ENCODE peak calls at places on chromosomes 7 and 10, in four cellular contexts. One of them, this sample, is unnamed.

GRCh38 chr10:119396008-119396708 is 146.4 kb downstream of the RGS10 start:
- DNase-seq in tibial nerve: no peak
- DNase-seq in heart right ventricle: no peak
- DNase-seq in body of pancreas: no peak
- DNase-seq in this sample: no peak

GRCh38 chr10:49518982-49519578 is 19.8 kb downstream of the ERCC6 start:
- DNase-seq in body of pancreas: peak; percentile 32
- DNase-seq in heart right ventricle: no peak
- DNase-seq in tibial nerve: peak; percentile 51
- DNase-seq in this sample: no peak

GRCh38 chr10:132827861-132828539 is 42.1 kb upstream of the NKX6-2 start:
- DNase-seq in tibial nerve: no peak
- DNase-seq in heart right ventricle: no peak
- DNase-seq in body of pancreas: no peak
- DNase-seq in this sample: no peak

GRCh38 chr7:12162420-12163113 is 48.5 kb upstream of the TMEM106B start:
- DNase-seq in heart right ventricle: no peak
- DNase-seq in tibial nerve: no peak
- DNase-seq in body of pancreas: no peak
- DNase-seq in this sample: no peak

GRCh38 chr7:139673230-139673629 is 104.6 kb downstream of the HIPK2 start:
- DNase-seq in tibial nerve: no peak
- DNase-seq in heart right ventricle: no peak
- DNase-seq in body of pancreas: peak; percentile 50
- DNase-seq in this sample: no peak

GRCh38 chr10:116809528-116810500 is 39.5 kb upstream of the ENO4 start:
- DNase-seq in body of pancreas: peak; percentile 53
- DNase-seq in tibial nerve: no peak
- DNase-seq in heart right ventricle: peak; percentile 20
- DNase-seq in this sample: no peak

GRCh38 chr7:25242678-25243077 is 14.4 kb upstream of the NPVF start:
- DNase-seq in body of pancreas: no peak
- DNase-seq in tibial nerve: no peak
- DNase-seq in heart right ventricle: no peak
- DNase-seq in this sample: no peak

GRCh38 chr7:114026486-114027089 is 107.8 kb upstream of the PPP1R3A start:
- DNase-seq in body of pancreas: no peak
- DNase-seq in tibial nerve: peak; percentile 65
- DNase-seq in heart right ventricle: no peak
- DNase-seq in this sample: no peak

GRCh38 chr10:83012866-83013265 is 1126.4 kb upstream of the GHITM start:
- DNase-seq in heart right ventricle: no peak
- DNase-seq in body of pancreas: no peak
- DNase-seq in tibial nerve: no peak
- DNase-seq in this sample: no peak

GRCh38 chr10:60425392-60426110 is 35.9 kb upstream of the ANK3 start:
- DNase-seq in heart right ventricle: no peak
- DNase-seq in body of pancreas: no peak
- DNase-seq in tibial nerve: no peak
- DNase-seq in this sample: no peak

GRCh38 chr10:69007260-69007659 is 18.7 kb downstream of the KIFBP start:
- DNase-seq in tibial nerve: no peak
- DNase-seq in body of pancreas: no peak
- DNase-seq in heart right ventricle: no peak
- DNase-seq in this sample: no peak

GRCh38 chr10:47370015-47370767 is 13.9 kb downstream of the ZNF488 start:
- DNase-seq in body of pancreas: peak; percentile 6
- DNase-seq in heart right ventricle: no peak
- DNase-seq in tibial nerve: no peak
- DNase-seq in this sample: no peak

GRCh38 chr10:116723428-116724281 is 18.7 kb downstream of the HSPA12A start:
- DNase-seq in tibial nerve: no peak
- DNase-seq in body of pancreas: no peak
- DNase-seq in heart right ventricle: no peak
- DNase-seq in this sample: peak; percentile 42

GRCh38 chr7:51043461-51043860 is 260.8 kb upstream of the GRB10 start:
- DNase-seq in tibial nerve: no peak
- DNase-seq in body of pancreas: no peak
- DNase-seq in heart right ventricle: no peak
- DNase-seq in this sample: no peak

GRCh38 chr7:30921540-30921930 is 9.9 kb downstream of the AQP1 start:
- DNase-seq in tibial nerve: no peak
- DNase-seq in body of pancreas: peak; percentile 11
- DNase-seq in heart right ventricle: no peak
- DNase-seq in this sample: no peak
- H3K4me1 ChIP-seq in tibial nerve: no peaks in the 10 kb centered on the region
- H3K4me1 ChIP-seq in body of pancreas: peaks cover 43% of the 10 kb centered on the region
- H3K4me1 ChIP-seq in heart right ventricle: peaks cover 48% of the 10 kb centered on the region
- H3K4me1 ChIP-seq in this sample: no peaks in the 10 kb centered on the region

GRCh38 chr10:88949912-88950664 is 2.5 kb downstream of the ACTA2 start:
- DNase-seq in tibial nerve: no peak
- DNase-seq in body of pancreas: no peak
- DNase-seq in heart right ventricle: no peak
- DNase-seq in this sample: no peak

GRCh38 chr10:88958721-88959120 is 6.1 kb upstream of the ACTA2 start:
- DNase-seq in body of pancreas: no peak
- DNase-seq in tibial nerve: no peak
- DNase-seq in heart right ventricle: no peak
- DNase-seq in this sample: no peak

GRCh38 chr10:88953662-88954061 is 1.1 kb upstream of the ACTA2 start:
- DNase-seq in tibial nerve: no peak
- DNase-seq in heart right ventricle: no peak
- DNase-seq in body of pancreas: no peak
- DNase-seq in this sample: no peak

GRCh38 chr10:88952647-88953111 is at the start of gene ACTA2:
- DNase-seq in body of pancreas: no peak
- DNase-seq in tibial nerve: peak; percentile 38
- DNase-seq in heart right ventricle: peak; percentile 42
- DNase-seq in this sample: no peak

DNA sequence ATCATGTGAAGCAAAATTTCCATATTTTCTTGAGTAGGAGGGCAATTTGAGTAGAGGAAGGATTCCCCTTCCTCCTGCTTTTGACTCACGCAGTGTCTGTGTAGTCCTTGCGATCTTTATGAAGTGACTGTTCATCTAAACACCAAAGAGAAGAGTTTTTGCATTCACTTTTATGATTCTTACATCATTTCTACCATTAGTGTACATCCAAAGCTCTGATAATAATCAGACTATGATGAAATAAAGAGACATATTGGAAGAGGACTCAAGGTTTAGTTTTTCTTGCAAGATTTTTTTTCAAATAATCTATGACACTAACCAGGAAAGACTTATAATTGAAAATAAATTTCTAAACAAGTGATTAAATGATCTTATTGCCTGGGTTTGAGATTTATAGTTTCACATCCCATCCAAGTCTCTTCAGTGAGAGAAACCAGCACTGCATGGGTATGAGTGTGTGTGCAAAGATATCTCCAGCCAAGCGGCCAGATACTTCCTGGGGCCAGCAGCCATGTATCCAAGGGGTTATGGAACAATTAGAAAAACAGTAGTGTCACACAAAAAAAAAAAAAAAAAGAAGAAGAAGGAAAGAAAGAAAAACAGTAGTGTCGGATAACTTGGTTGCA is 2.0 kb upstream of the ACTA2 start:
- DNase-seq in tibial nerve: no peak
- DNase-seq in body of pancreas: no peak
- DNase-seq in heart right ventricle: no peak
- DNase-seq in this sample: no peak
- H3K27me3 ChIP-seq in tibial nerve: no peaks in the 10 kb centered on the region
- H3K27me3 ChIP-seq in body of pancreas: no peaks in the 10 kb centered on the region
- H3K27me3 ChIP-seq in heart right ventricle: no peaks in the 10 kb centered on the region
- H3K27me3 ChIP-seq in this sample: no peaks in the 10 kb centered on the region

GRCh38 chr7:4267326-4268039 is 414.6 kb upstream of the FOXK1 start:
- DNase-seq in tibial nerve: no peak
- DNase-seq in heart right ventricle: no peak
- DNase-seq in body of pancreas: no peak
- DNase-seq in this sample: no peak
- H3K9me3 ChIP-seq in tibial nerve: no peaks in the 10 kb centered on the region
- H3K9me3 ChIP-seq in heart right ventricle: no peaks in the 10 kb centered on the region
- H3K9me3 ChIP-seq in body of pancreas: no peaks in the 10 kb centered on the region
- H3K9me3 ChIP-seq in this sample: no peaks in the 10 kb centered on the region

DNA sequence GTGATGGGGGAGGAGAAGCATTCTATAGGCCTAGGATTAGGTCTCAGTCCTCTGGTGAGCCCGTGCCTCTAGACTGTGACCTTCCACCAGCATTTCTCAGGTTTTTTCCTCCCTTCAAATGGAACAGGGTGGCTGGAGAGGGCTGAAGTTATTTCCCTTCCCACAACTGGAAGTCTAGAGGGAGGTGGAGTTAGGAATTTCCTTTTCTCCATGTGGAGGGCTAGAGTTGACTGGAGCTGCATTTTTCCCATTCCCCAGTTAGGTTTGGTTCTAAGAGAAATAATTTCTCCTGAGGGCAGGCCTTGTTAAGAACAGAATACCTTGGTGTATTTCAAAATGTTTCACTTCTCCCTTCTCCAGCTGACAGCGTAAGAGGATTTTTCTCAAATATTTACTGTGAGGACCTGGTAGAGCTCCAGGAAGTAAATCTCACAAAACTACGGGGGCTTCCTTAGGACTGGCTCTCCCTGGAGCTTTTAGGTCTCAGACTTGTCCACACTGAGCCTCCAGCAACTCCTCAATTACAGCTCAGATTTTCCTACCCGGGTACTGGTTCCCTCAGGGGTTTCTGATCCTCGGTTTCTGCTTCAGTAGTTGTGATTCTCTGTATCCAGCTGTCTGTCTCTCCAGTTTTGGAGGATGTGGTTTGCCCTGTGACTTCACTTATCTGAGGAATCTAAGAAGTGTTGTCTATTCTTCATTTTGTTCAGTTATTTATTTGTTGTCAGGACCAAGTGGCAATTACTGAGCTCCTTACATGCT is 6.0 kb upstream of the REEP3 start:
- DNase-seq in body of pancreas: no peak
- DNase-seq in tibial nerve: no peak
- DNase-seq in heart right ventricle: no peak
- DNase-seq in this sample: no peak
- H3K4me1 ChIP-seq in body of pancreas: peaks cover 16% of the 10 kb centered on the region
- H3K4me1 ChIP-seq in tibial nerve: peaks cover 18% of the 10 kb centered on the region
- H3K4me1 ChIP-seq in heart right ventricle: peaks cover 35% of the 10 kb centered on the region
- H3K4me1 ChIP-seq in this sample: peaks cover 27% of the 10 kb centered on the region

This sample was measured in effector memory CD4-positive, alpha-beta T cell.